ENCODE peak calls at places on chromosomes 7 and 10, in nine cellular contexts. S is PC-9, M is GM04504, C is substantia nigra, U is neuronal stem cell, X is NCI-H1105, T is RWPE1, B is HTR-8/SVneo, Y is iPS-NIHi11. P is an unnamed sample.

GRCh38 chr7:20508109-20508508 is 107.4 kb upstream of the ABCB5 start:
- DNase-seq in S (peak), M (no peak), C (no peak), U (no peak), X (no peak), T (no peak), B (no peak), Y (peak), P (no peak)

GRCh38 chr7:134212576-134213546 is 85.7 kb downstream of the LRGUK start:
- DNase-seq in S (no peak), M (no peak), C (no peak), U (no peak), X (no peak), T (no peak), B (no peak), Y (no peak), P (no peak)

GRCh38 chr7:151849879-151850260 is 27.0 kb downstream of the PRKAG2 start:
- DNase-seq in S (no peak), M (no peak), C (no peak), U (no peak), X (no peak), T (no peak), B (no peak), Y (no peak), P (peak)

GRCh38 chr10:25639646-25640045 is 294.4 kb upstream of the MYO3A start:
- DNase-seq in S (no peak), M (no peak), C (no peak), U (no peak), X (no peak), T (no peak), B (no peak), Y (peak), P (no peak)

GRCh38 chr7:47427046-47427643 is 154.8 kb downstream of the TNS3 start:
- DNase-seq in S (no peak), M (no peak), C (no peak), U (no peak), X (no peak), T (no peak), B (no peak), Y (no peak), P (no peak)

GRCh38 chr10:75469018-75469616 is 37.7 kb downstream of the LRMDA start:
- DNase-seq in S (peak), M (peak), C (no peak), U (no peak), X (no peak), T (peak), B (peak), Y (no peak), P (peak)

GRCh38 chr10:77629775-77630565 is 7.6 kb downstream of the KCNMA1 start:
- DNase-seq in S (no peak), M (no peak), C (no peak), U (no peak), X (no peak), T (no peak), B (no peak), Y (no peak), P (no peak)

GRCh38 chr7:112088484-112089016 is 117.6 kb downstream of the DOCK4 start:
- DNase-seq in S (no peak), M (no peak), C (no peak), U (no peak), X (no peak), T (no peak), B (no peak), Y (no peak), P (no peak)

GRCh38 chr7:47609803-47610452 is 28.0 kb upstream of the TNS3 start:
- DNase-seq in S (no peak), M (no peak), C (no peak), U (no peak), X (no peak), T (no peak), B (no peak), Y (no peak), P (peak)

GRCh38 chr7:30412810-30413504 is 65.6 kb downstream of the NOD1 start:
- DNase-seq in S (peak), M (peak), C (no peak), U (peak), X (peak), T (peak), B (peak), Y (peak), P (no peak)

GRCh38 chr10:110512461-110513187 is 14.9 kb downstream of the DUSP5 start:
- DNase-seq in S (no peak), M (peak), C (no peak), U (no peak), X (no peak), T (peak), B (no peak), Y (no peak), P (no peak)

GRCh38 chr7:132317856-132318255 is 258.4 kb downstream of the PLXNA4 start:
- DNase-seq in S (no peak), M (no peak), C (no peak), U (no peak), X (no peak), T (no peak), B (no peak), Y (peak), P (no peak)

GRCh38 chr7:3300221-3300650 is 816 bp upstream of the SDK1 start:
- DNase-seq in S (no peak), M (no peak), C (no peak), U (peak), X (no peak), T (no peak), B (peak), Y (no peak), P (no peak)

GRCh38 chr10:113854019-113854756 is at the start of the genes DCLRE1A and NHLRC2:
- DNase-seq in S (peak), M (peak), C (peak), U (peak), X (peak), T (peak), B (peak), Y (peak), P (peak)

GRCh38 chr7:133320887-133321286 is 68.0 kb downstream of the EXOC4 start:
- DNase-seq in S (no peak), M (no peak), C (no peak), U (no peak), X (no peak), T (no peak), B (no peak), Y (no peak), P (no peak)

GRCh38 chr7:159004411-159004810 is 140.3 kb downstream of the VIPR2 start:
- DNase-seq in S (no peak), M (no peak), C (no peak), U (no peak), X (no peak), T (no peak), B (no peak), Y (no peak), P (no peak)

GRCh38 chr7:104328308-104328969 is at the start of gene LHFPL3:
- DNase-seq in S (no peak), M (no peak), C (no peak), U (peak), X (peak), T (no peak), B (no peak), Y (peak), P (no peak)

GRCh38 chr10:71823356-71823755 is 27.7 kb downstream of the PSAP start:
- DNase-seq in S (no peak), M (no peak), C (no peak), U (no peak), X (no peak), T (no peak), B (no peak), Y (no peak), P (no peak)

GRCh38 chr10:6148908-6149307 is 53.8 kb upstream of the PFKFB3 start:
- DNase-seq in S (no peak), M (no peak), C (no peak), U (no peak), X (no peak), T (no peak), B (no peak), Y (no peak), P (no peak)

GRCh38 chr7:4072161-4072925 is 609.8 kb upstream of the FOXK1 start:
- DNase-seq in S (no peak), M (no peak), C (no peak), U (no peak), X (no peak), T (no peak), B (no peak), Y (no peak), P (no peak)

GRCh38 chr10:102988404-102989314 is 70.6 kb downstream of the CNNM2 start:
- DNase-seq in S (peak), M (no peak), C (no peak), U (no peak), X (no peak), T (no peak), B (peak), Y (no peak), P (no peak)

P was measured in suprapubic skin.